ENCODE peak calls at places on chromosome 2, in eight cellular contexts. R, P, T, I, F, E, J and X are unnamed samples.
A peak's percentile ranks its signal among the peaks of the same experiment; 100 is the strongest.

GRCh38 chr2:126752876-126753275 is 96.9 kb downstream of the GYPC start:
- DNase-seq in E (no peak), F (no peak), J (no peak), R (no peak), I (no peak), P (no peak), T (no peak), X (no peak)

GRCh38 chr2:9699139-9699823 is 68.5 kb upstream of the YWHAQ start:
- DNase-seq in J (no peak), P (peak; percentile 63), I (no peak), T (no peak), R (peak; percentile 63), F (no peak), E (no peak), X (no peak)

GRCh38 chr2:207202645-207203044 is 36.9 kb upstream of the KLF7 start:
- DNase-seq in J (no peak), P (peak; percentile 58), R (peak; percentile 46), F (peak; percentile 11), T (no peak), I (no peak), E (no peak), X (no peak)

GRCh38 chr2:227703280-227703732 is 14.5 kb downstream of the SLC19A3 start:
- DNase-seq in F (no peak), I (no peak), R (no peak), T (no peak), E (peak; percentile 34), J (no peak), P (peak; percentile 40), X (no peak)

GRCh38 chr2:175824243-175824642 is 177.8 kb downstream of the LNPK start:
- DNase-seq in I (no peak), T (no peak), P (no peak), J (no peak), R (no peak), F (no peak), E (no peak), X (no peak)

GRCh38 chr2:241295326-241296095 is 20.0 kb downstream of the HDLBP start:
- DNase-seq in E (no peak), T (no peak), J (no peak), P (no peak), R (no peak), F (no peak), I (no peak), X (no peak)

GRCh38 chr2:186342029-186342428 is 144.0 kb upstream of the ZC3H15 start:
- DNase-seq in T (no peak), P (no peak), F (no peak), J (no peak), E (no peak), I (no peak), R (no peak), X (no peak)

GRCh38 chr2:32963941-32964340 is 17.2 kb downstream of the LTBP1 start:
- DNase-seq in R (peak; percentile 28), J (no peak), F (no peak), I (no peak), T (no peak), P (no peak), E (no peak), X (no peak)

GRCh38 chr2:236706288-236706687 is 136.7 kb downstream of the ACKR3 start:
- DNase-seq in E (peak; percentile 22), P (no peak), I (no peak), R (no peak), J (no peak), F (no peak), T (no peak), X (no peak)

GRCh38 chr2:86314125-86314524 is 23.3 kb downstream of the REEP1 start:
- DNase-seq in R (no peak), F (no peak), P (peak; percentile 49), T (no peak), E (no peak), J (no peak), I (no peak), X (no peak)

GRCh38 chr2:214482716-214483115 is 71.9 kb downstream of the VWC2L start:
- DNase-seq in P (no peak), E (no peak), F (no peak), T (no peak), R (no peak), I (no peak), J (no peak), X (no peak)